ENCODE peak calls at places on chromosomes 1 and 21, in eight cellular contexts. P, M, X, G, U, K, W and E are unnamed samples. For H3K4me1, the result is how much of the 10 kb centered on the place peaks cover.

GRCh38 chr1:162632234-162632666 is at the start of gene DDR2:
- DNase-seq in K (no peak), G (no peak), P (no peak), W (peak), X (peak), M (no peak), U (no peak), E (peak)

GRCh38 chr1:48093696-48094518 is 96.7 kb upstream of the TRABD2B start:
- DNase-seq in W (peak), P (peak), X (peak), G (peak), K (peak), M (peak), U (peak), E (peak)

GRCh38 chr1:52386458-52386857 is 17.8 kb downstream of the ORC1 start:
- DNase-seq in K (no peak), M (no peak), U (no peak), G (no peak), P (no peak), W (no peak), X (no peak), E (no peak)

GRCh38 chr1:173280899-173281660 is 73.9 kb upstream of the TNFSF4 start:
- DNase-seq in G (no peak), P (no peak), M (no peak), W (no peak), K (no peak), X (no peak), U (no peak), E (no peak)

GRCh38 chr1:169711469-169712308 is at the start of gene SELL:
- DNase-seq in U (peak), K (peak), M (peak), G (peak), P (peak), X (peak), W (peak), E (peak)

GRCh38 chr1:203765029-203765837 is at the start of gene LAX1:
- DNase-seq in P (no peak), K (no peak), X (no peak), U (peak), G (no peak), M (peak), W (no peak), E (no peak)

GRCh38 chr1:64572222-64572900 is 102.4 kb downstream of the CACHD1 start:
- DNase-seq in G (no peak), P (no peak), M (no peak), K (peak), U (no peak), X (peak), W (no peak), E (no peak)

GRCh38 chr1:57410532-57410931 is 13.3 kb downstream of the DAB1 start:
- DNase-seq in X (no peak), U (no peak), K (no peak), G (no peak), P (no peak), M (no peak), W (no peak), E (no peak)

GRCh38 chr1:68470388-68470970 is 20.7 kb upstream of the RPE65 start:
- DNase-seq in U (no peak), X (no peak), P (no peak), G (peak), W (no peak), M (no peak), K (no peak), E (peak)

GRCh38 chr1:205950826-205951549 is 7.7 kb upstream of the SLC26A9 start:
- DNase-seq in M (no peak), U (no peak), X (no peak), P (no peak), W (no peak), K (no peak), G (peak), E (no peak)

GRCh38 chr1:86137458-86137857 is 19.1 kb downstream of the COL24A1 start:
- DNase-seq in P (no peak), K (no peak), U (no peak), G (no peak), X (no peak), M (peak), W (no peak), E (no peak)

GRCh38 chr1:15100369-15101111 is 53.0 kb upstream of the TMEM51 start:
- DNase-seq in M (peak), W (peak), G (peak), U (peak), X (peak), P (peak), K (peak), E (peak)

GRCh38 chr1:11568687-11569086 is 85.5 kb downstream of the FBXO2 start:
- DNase-seq in P (no peak), G (peak), X (no peak), U (no peak), K (no peak), W (no peak), M (peak), E (no peak)

GRCh38 chr1:48492392-48492791 is 20.4 kb upstream of the SPATA6 start:
- DNase-seq in M (no peak), P (no peak), G (no peak), W (no peak), U (no peak), X (no peak), K (no peak), E (no peak)

GRCh38 chr1:225319951-225320350 is 107.9 kb downstream of the LBR start:
- DNase-seq in X (no peak), G (peak), U (no peak), P (no peak), M (no peak), K (no peak), W (no peak), E (no peak)

GRCh38 chr1:247274857-247275256 is 19.0 kb downstream of the VN1R5 start:
- DNase-seq in U (no peak), M (no peak), G (no peak), K (no peak), X (no peak), P (no peak), W (no peak), E (no peak)

GRCh38 chr1:210558302-210558701 is 229.6 kb downstream of the HHAT start:
- DNase-seq in K (no peak), W (peak), G (no peak), P (no peak), M (no peak), U (no peak), X (no peak), E (peak)

GRCh38 chr1:18673976-18674375 is 43.3 kb downstream of the PAX7 start:
- DNase-seq in P (no peak), M (no peak), U (peak), X (peak), W (no peak), G (peak), K (no peak), E (no peak)

GRCh38 chr1:165408518-165408917 is 36.4 kb downstream of the RXRG start:
- DNase-seq in K (peak), M (peak), P (peak), U (no peak), X (peak), W (peak), G (peak), E (peak)

GRCh38 chr1:165407398-165407797 is 37.5 kb downstream of the RXRG start:
- DNase-seq in U (no peak), M (no peak), K (no peak), X (no peak), P (no peak), W (peak), G (no peak), E (no peak)

GRCh38 chr1:165409957-165410356 is 35.0 kb downstream of the RXRG start:
- DNase-seq in W (no peak), U (no peak), P (no peak), G (no peak), K (no peak), M (no peak), X (no peak), E (no peak)

GRCh38 chr1:165402517-165403111 is 42.3 kb downstream of the RXRG start:
- DNase-seq in U (no peak), M (no peak), P (no peak), X (no peak), K (no peak), G (no peak), W (no peak), E (no peak)

DNA sequence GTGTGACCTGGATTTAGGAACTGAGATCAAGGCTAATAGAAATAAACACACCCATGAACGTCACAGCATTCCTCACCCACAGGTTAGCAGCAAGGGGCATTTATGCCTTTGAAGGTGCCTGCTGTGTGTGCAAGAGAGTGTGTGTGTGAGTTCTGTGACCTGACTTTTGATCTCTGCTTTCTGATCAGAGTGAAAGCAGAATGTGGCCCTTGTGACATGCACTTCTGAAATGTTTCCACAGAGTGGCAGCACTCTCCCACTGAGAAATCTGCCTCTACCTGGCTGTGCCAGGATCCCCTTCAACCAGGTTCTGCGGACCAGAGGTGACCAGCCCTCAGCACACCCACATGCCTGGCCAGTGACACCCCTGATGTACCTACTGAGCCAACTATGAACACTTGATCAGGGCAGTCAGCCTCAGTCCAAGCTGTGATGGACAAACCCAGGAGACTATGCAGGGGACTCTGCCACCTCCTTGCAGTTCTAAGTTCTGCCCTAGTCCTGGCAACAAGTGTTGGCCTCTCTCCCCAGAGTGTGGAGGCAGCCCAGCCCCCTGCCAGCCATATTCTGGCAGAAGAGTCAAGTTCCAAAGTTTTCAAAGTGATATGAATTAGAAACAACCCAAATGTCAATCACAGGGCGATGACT is 41.0 kb downstream of the RXRG start:
- DNase-seq in X (peak), W (peak), G (peak), K (peak), M (peak), P (peak), U (peak), E (peak)
- TF ChIP-seq CTCF in X (peak), W (peak), G (peak), K (peak), M (peak), P (peak), U (peak), E (peak)

GRCh38 chr1:117339866-117340357 is 27.3 kb upstream of the MAN1A2 start:
- DNase-seq in M (peak), U (peak), G (peak), X (peak), P (peak), W (peak), K (no peak), E (peak)
- TF ChIP-seq EZH2phosphoT487 in M (no peak), U (no peak), G (no peak), X (no peak), P (no peak), W (no peak), K (no peak), E (no peak)

GRCh38 chr1:51147394-51147793 is 45.4 kb downstream of the C1orf185 start:
- DNase-seq in K (no peak), U (no peak), G (no peak), P (no peak), X (no peak), W (peak), M (no peak), E (no peak)
- H3K4me1 ChIP-seq in K (under half), U (under half), G (under half), P (under half), X (under half), W (under half), M (under half), E (under half)

GRCh38 chr1:245512181-245512888 is 357.6 kb downstream of the KIF26B start:
- DNase-seq in M (peak), U (no peak), G (no peak), X (no peak), P (no peak), K (no peak), W (peak), E (no peak)

GRCh38 chr1:245516178-245516829 is 361.5 kb downstream of the KIF26B start:
- DNase-seq in G (peak), M (no peak), K (peak), U (peak), P (no peak), X (peak), W (no peak), E (no peak)

DNA sequence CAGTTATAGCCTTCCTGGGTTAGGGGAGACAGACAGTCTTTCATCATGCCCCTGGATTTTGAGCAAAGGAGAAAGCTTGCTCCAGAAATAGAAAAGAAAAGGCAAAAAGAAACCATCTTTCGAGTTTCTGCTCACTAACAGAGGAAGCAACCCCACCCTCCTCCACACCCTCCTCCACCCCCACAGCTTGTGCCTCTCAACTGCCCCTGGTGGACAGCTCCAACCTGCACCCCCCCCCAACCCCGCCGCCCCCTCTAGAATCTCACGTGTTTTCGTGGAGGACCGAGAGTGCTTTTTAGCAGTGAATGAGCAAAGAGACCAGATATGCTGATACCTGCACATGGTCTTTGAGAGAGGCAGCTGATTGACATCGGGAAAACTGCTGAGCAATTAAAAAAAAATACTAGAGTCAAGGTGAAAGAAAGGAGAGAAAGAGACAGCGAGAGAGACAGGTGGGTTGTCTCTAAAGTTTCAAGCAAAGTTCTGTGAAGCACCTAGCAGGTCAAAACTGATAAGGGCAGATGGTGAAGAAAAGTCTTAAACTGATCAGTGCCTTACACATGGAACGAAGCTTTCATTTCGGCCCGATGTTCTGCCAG is 358.3 kb downstream of the KIF26B start:
- DNase-seq in M (peak), W (peak), X (peak), G (no peak), K (peak), P (no peak), U (no peak), E (no peak)
- TF ChIP-seq CTCF in M (peak), W (peak), X (peak), G (no peak), K (peak), P (peak), U (no peak), E (peak)

DNA sequence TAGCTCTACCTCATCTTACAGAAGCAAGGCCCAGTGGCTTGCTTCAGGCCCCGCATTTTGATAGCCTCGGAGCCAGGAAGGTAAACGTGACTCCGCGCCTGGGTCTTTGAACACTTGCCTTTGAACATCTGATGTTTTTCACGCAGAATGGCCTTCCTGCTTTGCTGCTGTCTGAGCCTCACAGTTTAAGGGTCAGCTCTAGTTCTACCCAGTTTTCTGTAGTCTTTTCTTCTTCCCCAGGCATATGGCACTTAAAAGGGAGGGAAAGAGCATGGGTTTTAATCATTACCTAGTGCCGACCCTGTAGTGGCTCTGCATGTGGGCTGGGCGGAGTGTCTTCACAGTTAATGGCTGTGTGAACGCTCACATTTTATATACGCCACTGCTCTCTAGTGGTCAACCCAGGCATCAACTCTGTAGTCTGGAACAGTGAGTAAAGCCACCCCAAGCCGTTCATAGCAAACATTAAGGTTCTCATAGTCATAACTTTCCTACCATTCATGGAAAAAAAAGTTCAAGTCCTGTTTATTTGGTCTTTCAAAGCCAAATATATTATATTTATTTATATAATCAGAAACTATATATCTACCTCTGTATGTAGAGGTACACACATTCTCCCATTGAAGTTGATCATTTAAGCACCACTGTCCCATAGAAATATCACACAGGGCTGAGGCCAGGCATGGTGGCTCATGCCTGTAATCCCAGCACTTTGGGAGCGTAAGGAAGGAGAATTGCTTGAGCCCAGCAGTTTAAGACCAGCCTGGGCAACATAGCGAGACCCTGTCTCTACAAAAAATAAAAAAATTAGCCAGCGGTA is 78.1 kb downstream of the IER5 start:
- DNase-seq in P (peak), X (peak), U (peak), K (peak), G (peak), W (peak), M (peak), E (peak)
- TF ChIP-seq EZH2phosphoT487 in P (no peak), X (no peak), U (no peak), K (no peak), G (no peak), W (no peak), M (no peak), E (no peak)

GRCh38 chr1:30904962-30905335 is 3.6 kb downstream of the SDC3 start:
- DNase-seq in M (no peak), K (no peak), U (no peak), W (no peak), G (no peak), P (no peak), X (no peak), E (no peak)
- H3K4me1 ChIP-seq in M (under half), K (under half), U (under half), W (under half), G (under half), P (under half), X (under half), E (under half)

GRCh38 chr1:30322859-30323257 is 400.5 kb downstream of the MATN1 start:
- DNase-seq in W (no peak), U (no peak), K (peak), G (no peak), M (no peak), P (no peak), X (peak), E (no peak)
- TF ChIP-seq CTCF in W (no peak), U (peak), K (peak), G (no peak), M (no peak), P (peak), X (peak), E (no peak)

GRCh38 chr1:200072636-200073285 is 45.3 kb downstream of the NR5A2 start:
- DNase-seq in U (peak), G (no peak), P (no peak), M (peak), W (no peak), X (no peak), K (no peak), E (no peak)

GRCh38 chr1:200079576-200079975 is 52.1 kb downstream of the NR5A2 start:
- DNase-seq in G (no peak), P (no peak), X (no peak), M (no peak), U (no peak), W (no peak), K (no peak), E (no peak)

GRCh38 chr1:200073286-200073637 is 45.8 kb downstream of the NR5A2 start:
- DNase-seq in X (no peak), M (no peak), U (no peak), W (no peak), G (no peak), K (no peak), P (no peak), E (no peak)

GRCh38 chr1:200075522-200075921 is 48.0 kb downstream of the NR5A2 start:
- DNase-seq in G (no peak), X (peak), M (no peak), P (no peak), K (peak), U (peak), W (no peak), E (no peak)

GRCh38 chr1:200075938-200076546 is 48.5 kb downstream of the NR5A2 start:
- DNase-seq in K (peak), W (no peak), U (no peak), G (peak), P (peak), X (peak), M (no peak), E (peak)
- TF ChIP-seq EZH2phosphoT487 in K (no peak), W (no peak), U (no peak), G (no peak), P (no peak), X (no peak), M (no peak), E (no peak)

GRCh38 chr21:37445228-37445627 is 78.7 kb downstream of the DYRK1A start:
- DNase-seq in X (no peak), G (no peak), P (no peak), M (no peak), W (no peak), U (no peak), K (no peak), E (no peak)
- H3K4me1 ChIP-seq in X (half or more), G (under half), P (under half), M (under half), W (under half), U (under half), K (under half), E (under half)